ENCODE peak calls at places on chromosomes 5 and 9, in ten cellular contexts. D, Z, W, Y, X, B, E, S, H and R are unnamed samples.

GRCh38 chr9:130034570-130034969 is 8.4 kb downstream of the FNBP1 start:
- DNase-seq in X (peak), D (no peak), S (no peak), E (no peak), Y (no peak), W (no peak), Z (peak), B (no peak), H (no peak), R (no peak)

GRCh38 chr9:94949330-94949729 is 222.8 kb downstream of the AOPEP start:
- DNase-seq in S (no peak), E (peak), Y (no peak), D (no peak), B (no peak), Z (no peak), W (no peak), H (no peak), X (no peak), R (no peak)

GRCh38 chr5:14577079-14577725 is 4.4 kb upstream of the OTULINL start:
- DNase-seq in Z (no peak), H (no peak), E (no peak), D (no peak), S (no peak), X (no peak), Y (no peak), B (no peak), W (no peak), R (no peak)

GRCh38 chr5:134371834-134372340 is 518 bp downstream of the UBE2B start:
- DNase-seq in B (peak), E (peak), H (no peak), W (no peak), X (peak), Z (peak), S (peak), D (peak), Y (peak), R (peak)

GRCh38 chr5:139132515-139132914 is 65.7 kb downstream of the SIL1 start:
- DNase-seq in H (no peak), B (no peak), Y (no peak), W (no peak), Z (no peak), D (no peak), E (no peak), S (no peak), X (no peak), R (no peak)

GRCh38 chr5:169847519-169847918 is 132.8 kb downstream of the INSYN2B start:
- DNase-seq in S (no peak), D (no peak), W (no peak), B (no peak), Y (no peak), X (peak), E (no peak), Z (no peak), H (no peak), R (no peak)

GRCh38 chr5:141814064-141814982 is 63.9 kb downstream of the PCDH1 start:
- DNase-seq in Y (peak), X (peak), H (no peak), E (peak), D (peak), B (peak), S (peak), W (peak), Z (peak), R (peak)

GRCh38 chr5:102758576-102758975 is 3.5 kb downstream of the PAM start:
- DNase-seq in Y (no peak), D (no peak), S (no peak), Z (no peak), X (peak), H (no peak), E (no peak), B (no peak), W (no peak), R (no peak)

GRCh38 chr9:37992924-37993349 is 76.1 kb downstream of the SHB start:
- DNase-seq in S (no peak), W (no peak), D (no peak), E (no peak), Z (no peak), X (no peak), H (no peak), B (no peak), Y (no peak), R (no peak)

GRCh38 chr5:178223828-178224335 is 8.7 kb downstream of the PHYKPL start:
- DNase-seq in Z (no peak), X (no peak), E (peak), D (no peak), W (no peak), B (no peak), Y (no peak), H (no peak), S (peak), R (no peak)

GRCh38 chr9:71638627-71639026 is 129.7 kb downstream of the CEMIP2 start:
- DNase-seq in X (peak), Y (no peak), B (no peak), H (no peak), Z (peak), W (no peak), D (no peak), S (no peak), E (no peak), R (no peak)

GRCh38 chr9:87732344-87732743 is 6.4 kb downstream of the CTSL start:
- DNase-seq in S (no peak), X (no peak), W (no peak), Y (no peak), B (no peak), H (no peak), Z (no peak), E (no peak), D (no peak), R (no peak)

GRCh38 chr9:124137009-124137943 is 120.5 kb upstream of the NEK6 start:
- DNase-seq in W (no peak), D (peak), B (no peak), E (no peak), H (no peak), Y (no peak), X (peak), Z (no peak), S (no peak), R (peak)

GRCh38 chr5:149288437-149288836 is 16.8 kb downstream of the AFAP1L1 start:
- DNase-seq in Z (no peak), W (no peak), X (peak), B (no peak), E (no peak), D (no peak), H (no peak), S (no peak), Y (no peak), R (no peak)

GRCh38 chr9:136996361-136997281 is at the start of gene CLIC3:
- DNase-seq in X (no peak), D (no peak), Y (peak), B (peak), H (no peak), W (peak), S (no peak), Z (peak), E (peak), R (no peak)

GRCh38 chr9:134451700-134452458 is 125.6 kb downstream of the RXRA start:
- DNase-seq in S (no peak), B (no peak), E (no peak), W (no peak), X (no peak), H (no peak), Z (no peak), D (no peak), Y (no peak), R (no peak)

GRCh38 chr9:135811796-135812195 is 95.5 kb downstream of the CAMSAP1 start:
- DNase-seq in X (peak), B (no peak), E (no peak), H (peak), S (no peak), Y (no peak), D (no peak), W (no peak), Z (no peak), R (no peak)

GRCh38 chr9:121718063-121718462 is 66.6 kb downstream of the DAB2IP start:
- DNase-seq in S (no peak), D (no peak), Y (no peak), E (no peak), H (no peak), W (no peak), X (peak), Z (no peak), B (no peak), R (no peak)

GRCh38 chr5:32692066-32692746 is 18.9 kb upstream of the NPR3 start:
- DNase-seq in X (peak), Z (no peak), Y (no peak), D (no peak), B (no peak), E (no peak), H (no peak), W (no peak), S (no peak), R (no peak)

GRCh38 chr9:133351908-133352634 is 4.1 kb downstream of the RPL7A start:
- DNase-seq in X (peak), D (peak), Y (no peak), E (peak), H (no peak), Z (peak), S (peak), W (no peak), B (peak), R (peak)

GRCh38 chr5:95832664-95833063 is 10.1 kb upstream of the GLRX start:
- DNase-seq in H (no peak), B (no peak), Y (no peak), X (no peak), W (no peak), Z (no peak), S (no peak), E (no peak), D (no peak), R (no peak)

GRCh38 chr5:120605325-120606079 is 141.4 kb downstream of the PRR16 start:
- DNase-seq in Z (no peak), H (no peak), D (no peak), B (no peak), X (no peak), Y (no peak), S (no peak), E (no peak), W (no peak), R (no peak)

GRCh38 chr9:95516736-95517558 is at the start of gene PTCH1:
- DNase-seq in W (no peak), H (no peak), B (peak), S (peak), Z (no peak), D (peak), X (peak), Y (peak), E (peak), R (peak)

GRCh38 chr5:179732918-179733763 is 519 bp downstream of the MAML1 start:
- DNase-seq in Z (peak), W (peak), E (peak), X (peak), Y (peak), H (no peak), B (peak), D (peak), S (peak), R (no peak)

GRCh38 chr9:91425270-91425669 is 1.6 kb upstream of the NFIL3 start:
- DNase-seq in Z (no peak), D (no peak), H (no peak), B (no peak), E (no peak), Y (no peak), W (no peak), X (peak), S (no peak), R (no peak)

GRCh38 chr5:56640763-56641406 is 174.5 kb upstream of the MAP3K1 start:
- DNase-seq in W (no peak), H (no peak), Z (no peak), B (peak), S (no peak), D (no peak), E (no peak), Y (no peak), X (no peak), R (peak)

GRCh38 chr9:70935856-70936255 is 185.6 kb downstream of the TRPM3 start:
- DNase-seq in W (no peak), Z (no peak), X (peak), Y (no peak), S (no peak), E (no peak), H (no peak), D (no peak), B (no peak), R (no peak)

GRCh38 chr5:72301557-72301956 is 18.5 kb downstream of the MRPS27 start:
- DNase-seq in S (peak), H (no peak), D (peak), B (no peak), W (no peak), X (no peak), Z (no peak), Y (no peak), E (no peak), R (peak)

GRCh38 chr9:115969096-115969495 is 184.5 kb upstream of the PAPPA start:
- DNase-seq in E (no peak), W (no peak), H (no peak), Z (peak), D (no peak), B (no peak), S (no peak), X (peak), Y (peak), R (no peak)

GRCh38 chr9:71746753-71747115 is 21.6 kb downstream of the CEMIP2 start:
- DNase-seq in H (no peak), X (no peak), W (no peak), Y (no peak), Z (no peak), S (no peak), B (no peak), D (no peak), E (no peak), R (no peak)

GRCh38 chr5:53063176-53063575 is 46.4 kb downstream of the MOCS2 start:
- DNase-seq in Y (no peak), Z (no peak), W (no peak), S (no peak), D (no peak), B (no peak), E (no peak), H (no peak), X (peak), R (no peak)

GRCh38 chr5:126540631-126541030 is 54.4 kb downstream of the ALDH7A1 start:
- DNase-seq in Y (no peak), E (no peak), B (no peak), Z (no peak), X (no peak), D (no peak), H (no peak), W (no peak), S (no peak), R (no peak)

GRCh38 chr5:136957428-136957827 is 541.7 kb downstream of the SPOCK1 start:
- DNase-seq in E (no peak), H (no peak), W (no peak), X (no peak), B (peak), D (no peak), Z (peak), S (no peak), Y (peak), R (no peak)

GRCh38 chr5:61673007-61673735 is 341.1 kb downstream of the ZSWIM6 start:
- DNase-seq in W (no peak), D (no peak), H (no peak), X (peak), E (peak), S (no peak), B (peak), Z (peak), Y (peak), R (no peak)

GRCh38 chr5:91307023-91307422 is 76.1 kb downstream of the ARRDC3 start:
- DNase-seq in X (peak), S (no peak), Z (no peak), B (no peak), W (no peak), H (no peak), E (no peak), D (no peak), Y (peak), R (no peak)